ENCODE peak calls at places on chromosomes 2 and 18, in five cellular contexts. Z, Y, V, S and N are unnamed samples.

GRCh38 chr2:72109904-72110303 is 37.8 kb downstream of the CYP26B1 start:
- DNase-seq in S (no peak), Y (no peak), V (peak; percentile 17), Z (no peak), N (no peak)

GRCh38 chr18:22332590-22332989 is 85.1 kb downstream of the CTAGE1 start:
- DNase-seq in S (no peak), Y (no peak), Z (no peak), V (no peak), N (no peak)

GRCh38 chr2:186255823-186256222 is 230.2 kb upstream of the ZC3H15 start:
- DNase-seq in Y (no peak), S (no peak), Z (no peak), V (no peak), N (no peak)

GRCh38 chr2:51219468-51219867 is 187.5 kb upstream of the NRXN1 start:
- DNase-seq in Y (no peak), V (no peak), S (no peak), Z (no peak), N (no peak)

GRCh38 chr2:122740594-122740948 is 985.1 kb downstream of the TSN start:
- DNase-seq in Y (no peak), S (no peak), V (no peak), Z (no peak), N (no peak)

GRCh38 chr2:188251034-188251433 is 40.6 kb upstream of the GULP1 start:
- DNase-seq in Y (no peak), S (no peak), Z (no peak), V (no peak), N (no peak)

GRCh38 chr18:2191180-2191790 is 380.0 kb downstream of the METTL4 start:
- DNase-seq in S (no peak), Z (no peak), V (no peak), Y (no peak), N (no peak)

GRCh38 chr18:63868546-63868945 is 19.0 kb upstream of the SERPINB2 start:
- DNase-seq in Y (no peak), V (no peak), S (no peak), Z (no peak), N (no peak)

GRCh38 chr2:164696634-164697033 is 75.4 kb upstream of the GRB14 start:
- DNase-seq in S (no peak), V (no peak), Y (no peak), Z (no peak), N (no peak)

GRCh38 chr18:79396431-79397287 is 929 bp downstream of the NFATC1 start:
- DNase-seq in S (no peak), V (peak; percentile 53), Y (no peak), Z (no peak), N (peak; percentile 52)

GRCh38 chr18:49837889-49838288 is 24.6 kb upstream of the ACAA2 start:
- DNase-seq in Z (no peak), S (no peak), Y (no peak), V (no peak), N (no peak)

GRCh38 chr2:218867900-218868299 is 8.3 kb downstream of the WNT6 start:
- DNase-seq in Z (no peak), Y (no peak), S (no peak), V (no peak), N (no peak)

GRCh38 chr2:96157649-96158553 is 12.7 kb upstream of the DUSP2 start:
- DNase-seq in S (no peak), Y (no peak), V (no peak), Z (peak; percentile 49), N (peak; percentile 86)

GRCh38 chr2:240569523-240569997 is 1.3 kb downstream of the RNPEPL1 start:
- DNase-seq in S (no peak), Z (no peak), Y (no peak), V (no peak), N (no peak)

GRCh38 chr2:126700677-126701076 is 44.7 kb downstream of the GYPC start:
- DNase-seq in S (no peak), Z (no peak), V (no peak), Y (no peak), N (no peak)

GRCh38 chr2:138724296-138724695 is 55.9 kb downstream of the NXPH2 start:
- DNase-seq in Z (no peak), Y (no peak), S (no peak), V (no peak), N (no peak)

GRCh38 chr18:37869051-37869450 is 303.5 kb upstream of the CELF4 start:
- DNase-seq in Y (no peak), Z (no peak), S (no peak), V (no peak), N (no peak)